ENCODE peak calls at places on chromosome 1, in six cellular contexts. W, V, T, O, X and F are unnamed samples. For H3K36me3, the result is how much of the 10 kb centered on the place peaks cover.

GRCh38 chr1:223712856-223713494 is 636 bp downstream of the CAPN2 start:
- DNase-seq in W (peak), T (no peak), X (no peak), V (peak), O (no peak), F (no peak)

GRCh38 chr1:77084457-77084856 is 134.8 kb downstream of the PIGK start:
- DNase-seq in T (no peak), X (no peak), W (no peak), V (no peak), O (no peak), F (no peak)

GRCh38 chr1:220267630-220268029 is 4.6 kb downstream of the RAB3GAP2 start:
- DNase-seq in W (no peak), T (no peak), X (no peak), O (no peak), V (no peak), F (no peak)

GRCh38 chr1:63663301-63663700 is 70.1 kb downstream of the PGM1 start:
- DNase-seq in X (no peak), O (peak), T (peak), V (no peak), W (no peak), F (peak)

GRCh38 chr1:230189276-230190183 is 122.5 kb downstream of the GALNT2 start:
- DNase-seq in W (no peak), O (no peak), T (no peak), V (no peak), X (no peak), F (no peak)

GRCh38 chr1:156942576-156942975 is 22.1 kb downstream of the LRRC71 start:
- DNase-seq in V (peak), T (no peak), W (no peak), X (no peak), O (no peak), F (no peak)

GRCh38 chr1:230170610-230171009 is 103.6 kb downstream of the GALNT2 start:
- DNase-seq in W (no peak), O (no peak), T (peak), V (no peak), X (no peak), F (no peak)

GRCh38 chr1:173507205-173507846 is 30.2 kb downstream of the PRDX6 start:
- DNase-seq in V (no peak), O (peak), W (no peak), X (no peak), T (peak), F (peak)

GRCh38 chr1:1763657-1764621 is 14.3 kb downstream of the NADK start:
- DNase-seq in W (peak), O (no peak), X (no peak), T (no peak), V (no peak), F (no peak)

GRCh38 chr1:154154534-154155181 is at the start of gene NUP210L:
- DNase-seq in X (peak), O (no peak), T (peak), V (peak), W (peak), F (no peak)

GRCh38 chr1:91346824-91347223 is 57.8 kb downstream of the HFM1 start:
- DNase-seq in T (no peak), O (no peak), W (no peak), X (no peak), V (no peak), F (no peak)

DNA sequence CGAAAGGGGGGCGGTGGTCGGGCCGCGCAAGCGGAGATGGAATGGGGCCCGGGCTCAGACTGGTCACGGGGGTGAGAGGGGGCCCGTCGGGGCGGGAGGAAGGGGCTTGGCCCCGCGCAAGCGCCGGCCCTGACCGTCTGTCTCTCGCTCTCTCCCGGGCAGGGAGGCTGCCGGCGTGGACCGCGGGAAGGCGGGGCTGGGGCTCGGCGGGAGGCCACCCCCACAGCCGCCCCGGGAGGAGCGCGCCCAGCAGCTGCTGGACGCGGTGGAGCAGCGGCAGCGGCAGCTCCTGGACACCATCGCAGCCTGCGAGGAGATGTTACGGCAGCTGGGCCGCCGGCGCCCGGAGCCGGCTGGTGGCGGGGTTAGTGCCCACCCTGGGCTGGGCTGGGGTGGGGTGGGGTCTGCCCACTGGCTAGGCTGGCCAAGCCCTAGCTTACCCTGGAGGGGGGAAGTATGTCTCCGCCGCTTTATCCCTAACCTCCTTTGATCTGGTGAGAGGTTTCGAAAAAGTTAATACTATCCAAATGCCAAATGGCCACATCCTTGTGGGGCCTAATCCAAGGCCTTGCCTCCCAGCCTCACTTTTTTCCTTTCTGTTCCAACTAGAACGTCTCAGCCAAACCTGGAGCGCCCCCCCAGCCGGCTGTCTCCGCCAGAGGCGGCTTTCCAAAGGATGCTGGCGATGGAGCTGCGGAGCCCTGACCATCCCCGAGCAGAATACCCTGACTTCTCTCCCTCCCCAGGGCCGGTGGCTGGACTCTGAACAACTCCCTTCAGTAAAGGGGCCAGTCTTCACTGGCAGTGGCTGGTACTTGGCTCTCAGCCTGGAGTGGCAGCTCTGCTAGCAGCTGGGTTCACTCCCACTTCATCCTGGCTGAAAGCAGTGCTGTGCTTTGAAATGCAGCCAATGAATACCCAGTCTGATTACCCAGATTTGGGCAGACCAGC is 636 bp upstream of the YRDC start:
- DNase-seq in O (peak), X (peak), T (peak), V (peak), W (peak), F (no peak)
- H3K36me3 ChIP-seq in O (under half), X (under half), T (under half), V (under half), W (under half), F (under half)

DNA sequence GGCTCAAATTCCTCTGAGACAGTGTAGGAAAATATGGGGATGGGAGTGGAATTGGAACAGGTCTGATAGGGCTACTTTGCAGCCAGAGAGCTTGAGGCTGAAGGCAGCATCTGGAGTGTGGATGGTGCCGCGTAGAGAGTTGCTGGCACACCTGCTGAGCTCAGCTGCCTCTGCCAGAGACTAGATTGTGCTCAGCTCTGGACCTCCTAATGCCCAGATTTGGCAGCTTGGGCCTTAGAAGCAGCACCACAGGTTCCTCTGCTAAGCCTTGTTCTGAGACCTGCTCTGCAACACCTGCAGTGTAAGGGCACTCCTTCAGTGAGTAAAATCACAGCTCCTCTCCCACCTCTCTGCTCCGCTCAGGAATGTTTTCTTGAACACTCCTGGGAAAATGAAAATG is 23.3 kb downstream of the ACOT11 start:
- DNase-seq in T (no peak), X (no peak), V (no peak), O (no peak), W (no peak), F (no peak)
- H3K4me3 ChIP-seq in T (no peak), X (no peak), V (no peak), O (no peak), W (no peak), F (no peak)

GRCh38 chr1:16394977-16395376 is 27.9 kb downstream of the SZRD1 start:
- DNase-seq in T (no peak), O (no peak), V (no peak), W (no peak), X (no peak), F (no peak)
- H3K36me3 ChIP-seq in T (under half), O (under half), V (half or more), W (half or more), X (under half), F (under half)

DNA sequence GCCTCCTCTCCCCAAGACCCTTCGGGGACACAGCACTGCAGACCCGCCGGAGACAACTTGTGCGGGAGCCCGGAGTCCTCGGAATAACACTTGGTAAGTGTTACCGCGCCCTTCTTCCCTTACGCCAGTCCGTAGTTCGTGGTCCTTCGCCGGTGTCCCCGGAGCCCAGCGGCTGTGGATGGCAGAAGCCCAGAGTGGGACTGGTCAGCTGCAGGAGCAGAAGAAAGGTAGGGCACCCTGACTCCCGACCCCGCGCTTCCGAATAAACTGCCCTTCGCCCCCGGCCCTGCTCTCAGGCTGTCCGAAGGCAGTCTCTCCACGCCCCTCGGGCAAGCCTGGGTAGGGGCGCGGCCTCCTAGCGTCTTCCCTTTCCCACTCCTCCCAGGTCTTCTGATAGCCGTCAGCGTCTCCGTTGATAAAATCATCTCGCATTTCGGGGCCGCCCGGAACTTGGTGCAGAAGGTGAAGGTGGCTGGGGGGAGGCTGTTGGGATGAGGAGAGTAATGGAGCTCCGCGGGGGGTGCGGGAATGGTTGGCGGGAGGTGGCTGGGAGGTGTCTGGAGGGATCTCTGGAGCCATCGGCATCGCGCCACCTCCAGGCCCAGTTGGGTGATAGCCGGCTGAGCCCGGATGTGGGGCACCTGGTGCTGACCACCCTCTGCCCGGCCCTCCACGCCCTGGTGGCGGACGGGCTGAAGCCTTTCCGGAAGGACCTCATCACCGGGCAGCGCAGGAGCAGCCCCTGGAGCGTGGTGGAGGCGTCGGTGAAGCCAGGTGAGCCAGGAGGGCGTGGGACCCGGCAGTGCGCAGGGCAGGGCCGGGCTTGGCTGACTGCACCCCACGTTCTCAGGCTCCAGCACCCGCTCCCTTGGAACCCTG is 4.3 kb downstream of the RUSC1 start:
- DNase-seq in W (peak), V (peak), T (peak), O (no peak), X (no peak), F (no peak)
- H3K4me3 ChIP-seq in W (peak), V (peak), T (peak), O (peak), X (peak), F (peak)

DNA sequence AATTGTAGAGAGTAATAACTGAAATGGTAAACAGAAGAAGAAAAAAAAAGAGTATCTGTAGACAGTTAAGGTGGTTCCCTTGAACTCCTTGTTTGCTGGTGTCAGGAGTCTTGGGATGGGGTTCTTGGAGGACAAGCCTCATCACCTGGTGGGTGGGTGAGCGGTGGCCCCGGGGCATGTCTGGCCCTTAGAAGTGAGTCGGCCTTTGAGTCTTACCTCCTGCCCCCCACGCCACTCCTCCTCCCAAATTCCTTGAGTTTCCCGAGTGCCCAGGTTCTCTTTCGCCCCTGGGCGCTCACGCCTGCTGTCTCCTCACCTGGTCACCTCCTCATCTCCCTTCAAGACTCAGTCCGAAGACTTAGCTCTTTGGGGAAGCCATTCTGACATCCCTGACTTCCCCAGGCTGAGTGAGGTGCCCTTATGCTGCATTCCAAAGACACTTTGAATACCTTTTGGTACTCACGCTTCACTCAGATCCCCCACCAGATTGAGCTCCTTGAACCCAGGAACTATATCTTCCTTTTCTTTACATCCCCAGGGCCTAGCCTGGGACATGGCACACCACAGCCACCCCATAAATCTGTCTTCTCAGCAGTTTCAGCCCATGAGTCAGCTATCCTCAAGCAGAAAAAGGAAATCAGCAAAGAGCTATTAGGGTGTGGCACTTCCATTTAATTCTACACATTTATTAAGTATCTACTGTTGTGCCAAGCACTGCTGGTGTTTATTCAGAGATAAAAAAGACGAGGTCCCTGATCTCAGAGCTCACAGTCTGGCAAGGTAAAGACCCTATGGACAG is 13.5 kb upstream of the IKBKE start:
- DNase-seq in V (peak), T (peak), O (no peak), X (no peak), W (peak), F (no peak)
- H3K36me3 ChIP-seq in V (under half), T (under half), O (under half), X (under half), W (under half), F (under half)

GRCh38 chr1:37634554-37635308 is at the start of gene RSPO1:
- DNase-seq in W (no peak), V (no peak), O (no peak), T (peak), X (no peak), F (no peak)

GRCh38 chr1:37633950-37634553 is 640 bp downstream of the RSPO1 start:
- DNase-seq in O (no peak), V (no peak), X (no peak), W (no peak), T (no peak), F (no peak)

GRCh38 chr1:37636435-37636834 is 1.7 kb upstream of the RSPO1 start:
- DNase-seq in W (no peak), O (no peak), X (no peak), T (no peak), V (no peak), F (no peak)

GRCh38 chr1:37633040-37633949 is 1.4 kb downstream of the RSPO1 start:
- DNase-seq in V (no peak), X (no peak), T (no peak), O (no peak), W (no peak), F (no peak)

GRCh38 chr1:37635309-37635902 is 714 bp upstream of the RSPO1 start:
- DNase-seq in T (no peak), W (no peak), V (no peak), O (no peak), X (no peak), F (no peak)
- H3K4me3 ChIP-seq in T (no peak), W (peak), V (no peak), O (no peak), X (no peak), F (no peak)

DNA sequence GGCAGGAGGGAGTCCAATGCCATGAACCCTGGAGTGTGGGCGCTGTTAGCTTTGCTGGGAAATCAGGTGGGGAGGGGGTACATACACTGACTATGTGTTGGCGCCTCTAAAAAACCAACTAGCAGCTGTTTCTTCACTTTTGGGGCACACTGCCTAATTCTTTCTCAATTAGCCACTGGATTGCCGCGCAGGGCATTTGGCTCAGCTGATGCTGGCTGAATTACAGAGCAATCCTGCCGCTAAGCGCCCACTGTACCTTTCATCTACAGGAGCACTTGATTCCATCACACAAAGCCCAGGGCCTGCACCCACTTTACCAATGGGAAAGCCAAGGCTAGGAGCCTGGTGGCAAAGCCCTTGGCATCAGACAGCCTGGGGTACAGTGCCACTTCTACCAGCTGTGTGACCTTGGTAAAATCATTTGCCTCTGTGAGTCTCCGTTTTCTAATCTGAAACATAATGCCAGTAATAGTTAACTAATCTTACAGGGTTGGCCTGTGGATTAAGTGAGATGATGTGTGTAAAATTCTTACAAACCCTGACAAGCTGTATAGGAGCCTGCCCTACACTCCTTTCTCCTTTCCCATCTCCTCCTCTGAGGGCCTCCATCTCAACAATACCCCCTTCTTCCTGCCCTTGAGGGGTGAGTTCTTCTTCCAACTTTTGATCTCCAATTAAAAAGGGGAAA is 59.0 kb downstream of the UBE2T start:
- DNase-seq in O (no peak), V (no peak), X (no peak), W (no peak), T (peak), F (no peak)
- H3K36me3 ChIP-seq in O (under half), V (under half), X (under half), W (under half), T (under half), F (under half)

DNA sequence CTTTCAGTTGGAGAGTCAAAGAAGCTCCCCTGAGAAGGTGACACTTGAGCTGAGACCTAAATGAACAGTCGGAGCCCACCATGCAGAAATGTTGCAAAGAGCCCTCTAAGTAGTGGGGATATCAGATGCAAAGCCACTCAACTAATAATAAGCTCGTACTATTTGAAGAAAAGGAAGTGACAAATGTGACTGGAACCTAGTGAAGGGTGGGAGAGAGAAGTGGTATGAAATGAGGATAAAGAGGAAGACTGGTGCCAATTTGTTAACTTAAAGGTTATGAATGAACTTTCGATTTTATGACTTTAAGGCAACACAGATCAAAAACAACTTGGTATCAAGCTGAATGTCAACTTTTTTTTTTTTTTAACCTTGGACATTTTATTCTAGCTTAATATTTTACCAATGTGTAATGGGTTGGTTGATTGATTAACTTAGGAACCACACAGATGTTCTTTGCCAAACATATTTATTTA is 14.7 kb downstream of the LYPLAL1 start:
- DNase-seq in V (no peak), X (no peak), O (peak), T (peak), W (no peak), F (no peak)
- H3K4me3 ChIP-seq in V (peak), X (peak), O (no peak), T (no peak), W (no peak), F (no peak)

DNA sequence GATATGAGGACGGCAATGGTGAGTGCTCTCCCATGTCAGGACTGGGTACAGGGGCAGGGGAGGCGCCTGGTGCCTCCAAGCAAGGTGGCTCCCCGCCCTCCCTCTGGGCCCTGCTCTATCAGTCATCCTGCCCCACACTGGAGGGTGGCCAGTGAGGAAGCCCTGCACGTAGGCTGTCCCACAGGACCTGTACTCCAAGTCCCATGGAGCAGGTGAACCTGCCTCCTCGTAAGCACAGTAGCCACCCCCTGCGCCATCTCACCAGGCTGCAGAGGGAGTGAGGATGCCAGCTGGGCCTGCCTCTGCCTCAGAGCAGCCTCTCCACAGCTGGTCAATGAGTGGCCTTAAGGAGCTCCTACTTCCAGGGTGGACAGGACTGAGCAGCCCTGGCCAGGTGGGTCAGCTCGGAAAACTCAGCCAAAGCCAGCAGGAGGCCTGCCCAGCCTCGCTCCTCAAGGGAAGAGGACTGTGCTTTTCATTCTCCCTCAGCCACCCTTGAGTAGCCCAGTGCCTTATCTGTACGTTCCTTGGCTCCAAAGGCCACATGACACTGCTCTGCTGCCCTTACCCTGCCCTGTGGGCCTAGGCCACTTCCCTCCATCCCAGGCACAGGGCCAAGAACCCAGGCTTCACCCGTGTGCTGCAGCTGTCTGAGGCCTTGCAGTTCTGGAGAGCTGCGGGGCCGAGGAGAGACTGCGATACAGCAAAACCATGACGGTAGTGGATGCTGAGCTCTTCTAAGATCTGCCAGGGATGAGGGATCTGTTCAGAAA is 39.6 kb downstream of the SLC45A1 start:
- DNase-seq in T (no peak), V (no peak), W (no peak), X (no peak), O (no peak), F (no peak)
- H3K36me3 ChIP-seq in T (half or more), V (half or more), W (half or more), X (half or more), O (under half), F (half or more)